ENCODE peak calls at places on chromosomes 4 and X, in ten cellular contexts. G is stimulated activated CD8-positive, alpha-beta memory T cell treated with anti-CD3 and anti-CD28 coated beads, Interleukin-15, amount 100 ng/mL, for 1 hour; R is GM12891; H is naive thymus-derived CD8-positive, alpha-beta T cell; B is GM12865; M is smooth muscle cell of the brain vasculature; Q is globus pallidus; X is M059J; K is tibial nerve; D is T follicular helper cell. C is an unnamed sample.

GRCh38 chr4:6107886-6108285 is 89.7 kb upstream of the C4orf50 start:
- DNase-seq in K (no peak), D (no peak), M (no peak), B (no peak), H (no peak), X (no peak), G (no peak), Q (no peak), R (no peak), C (no peak)

GRCh38 chr4:153079824-153080486 is 124.3 kb upstream of the TRIM2 start:
- DNase-seq in X (no peak), B (no peak), G (no peak), R (no peak), Q (no peak), H (no peak), M (no peak), K (no peak), D (no peak), C (no peak)

GRCh38 chrX:141642979-141643378 is 53.5 kb downstream of the SPANXA2 start:
- DNase-seq in G (no peak), R (no peak), K (no peak), Q (no peak), X (peak), D (no peak), B (no peak), H (no peak), M (no peak), C (no peak)

GRCh38 chr4:14856076-14856926 is 146.0 kb upstream of the CPEB2 start:
- DNase-seq in K (peak), R (no peak), B (peak), Q (no peak), M (peak), D (no peak), H (no peak), G (no peak), X (peak), C (peak)

GRCh38 chrX:106780259-106780658 is 22.2 kb upstream of the TBC1D8B start:
- DNase-seq in X (no peak), D (no peak), H (no peak), Q (no peak), B (no peak), K (no peak), R (no peak), M (no peak), G (no peak), C (no peak)

GRCh38 chrX:39204945-39205344 is 403.7 kb downstream of the MID1IP1 start:
- DNase-seq in R (no peak), Q (no peak), X (peak), B (peak), K (no peak), M (no peak), D (no peak), G (no peak), H (no peak), C (no peak)

GRCh38 chr4:77481856-77482255 is 123.8 kb upstream of the CXCL13 start:
- DNase-seq in M (no peak), B (no peak), R (no peak), X (no peak), G (no peak), K (no peak), Q (no peak), H (no peak), D (no peak), C (no peak)

GRCh38 chr4:16391196-16391595 is 164.9 kb upstream of the TAPT1 start:
- DNase-seq in X (no peak), G (no peak), M (no peak), D (no peak), B (no peak), H (no peak), Q (no peak), R (no peak), K (no peak), C (no peak)

GRCh38 chrX:40420899-40421729 is 159.7 kb upstream of the ATP6AP2 start:
- DNase-seq in B (peak), G (no peak), Q (peak), K (no peak), M (no peak), R (no peak), H (no peak), D (no peak), X (peak), C (no peak)

GRCh38 chr4:8537041-8537461 is 43.1 kb upstream of the GPR78 start:
- DNase-seq in M (peak), K (peak), B (peak), G (no peak), R (no peak), X (peak), H (no peak), Q (no peak), D (no peak), C (peak)

GRCh38 chr4:185145572-185145971 is 2.5 kb downstream of the SLC25A4 start:
- DNase-seq in G (no peak), X (no peak), D (no peak), R (no peak), H (no peak), K (no peak), M (no peak), B (no peak), Q (no peak), C (no peak)

GRCh38 chrX:13081385-13082285 is 37.2 kb upstream of the FAM9C start:
- DNase-seq in Q (no peak), R (no peak), X (no peak), D (no peak), M (no peak), H (peak), G (no peak), B (peak), K (no peak), C (no peak)

GRCh38 chrX:39857780-39858179 is 240.0 kb downstream of the BCOR start:
- DNase-seq in Q (no peak), B (peak), G (no peak), R (no peak), X (peak), M (no peak), K (no peak), D (no peak), H (no peak), C (no peak)

GRCh38 chrX:17007134-17007768 is 60.8 kb downstream of the REPS2 start:
- DNase-seq in G (no peak), K (no peak), H (no peak), Q (peak), X (peak), D (no peak), B (peak), M (no peak), R (peak), C (no peak)

GRCh38 chrX:64152857-64153256 is 52.7 kb downstream of the AMER1 start:
- DNase-seq in H (no peak), X (no peak), G (no peak), M (no peak), B (no peak), R (no peak), K (no peak), D (no peak), Q (no peak), C (no peak)

GRCh38 chr4:78002260-78002659 is 54.9 kb upstream of the FRAS1 start:
- DNase-seq in K (no peak), Q (no peak), D (no peak), M (no peak), X (no peak), B (no peak), H (no peak), R (no peak), G (no peak), C (no peak)

GRCh38 chrX:151977923-151978322 is 3.4 kb upstream of the GABRE start:
- DNase-seq in R (no peak), M (no peak), X (no peak), Q (no peak), B (no peak), G (no peak), H (no peak), K (no peak), D (no peak), C (no peak)

GRCh38 chr4:183905081-183905592 is at the start of gene STOX2:
- DNase-seq in H (no peak), K (peak), R (peak), G (no peak), Q (peak), M (no peak), X (peak), D (no peak), B (no peak), C (no peak)